ENCODE peak calls at places on chromosomes 16 and 17, in nine cellular contexts. S is effector CD8-positive, alpha-beta T cell; R is T-helper 9 cell; B is prostate gland; I is mesenchymal stem cell; O is GM04504; Q is SW 1271; H is T-helper 2 cell; K is NCI-H446 treated with DMSO at 0.1 percent for 48 hours. C is an unnamed sample.

GRCh38 chr16:49859139-49859947 is 3.4 kb upstream of the ZNF423 start:
- DNase-seq in S (no peak), R (no peak), B (no peak), I (peak; percentile 30), O (no peak), Q (no peak), H (no peak), K (no peak), C (no peak)

GRCh38 chr17:2932946-2933345 is 130.5 kb downstream of the OR1D5 start:
- DNase-seq in S (no peak), R (no peak), B (no peak), I (no peak), O (no peak), Q (no peak), H (no peak), K (no peak), C (no peak)

GRCh38 chr16:754208-755097 is 6.1 kb upstream of the MSLN start:
- DNase-seq in S (no peak), R (no peak), B (no peak), I (no peak), O (no peak), Q (no peak), H (no peak), K (no peak), C (no peak)

GRCh38 chr17:63950940-63951907 is 19.1 kb upstream of the CD79B start:
- DNase-seq in S (no peak), R (peak; percentile 27), B (peak; percentile 44), I (no peak), O (no peak), Q (no peak), H (peak; percentile 31), K (no peak), C (no peak)

GRCh38 chr16:12582696-12583095 is 221.0 kb downstream of the CPPED1 start:
- DNase-seq in S (no peak), R (no peak), B (no peak), I (no peak), O (no peak), Q (no peak), H (no peak), K (no peak), C (no peak)

GRCh38 chr16:87654826-87655225 is 52.5 kb downstream of the JPH3 start:
- DNase-seq in S (no peak), R (no peak), B (no peak), I (no peak), O (no peak), Q (no peak), H (no peak), K (no peak), C (no peak)

GRCh38 chr16:83685615-83686165 is 122.1 kb upstream of the HSBP1 start:
- DNase-seq in S (no peak), R (no peak), B (no peak), I (no peak), O (no peak), Q (no peak), H (no peak), K (no peak), C (no peak)

GRCh38 chr17:75404739-75405364 is 626 bp downstream of the GRB2 start:
- DNase-seq in S (peak; percentile 19), R (peak; percentile 43), B (no peak), I (peak; percentile 74), O (no peak), Q (no peak), H (peak; percentile 75), K (no peak), C (peak; percentile 38)

GRCh38 chr17:76270770-76271668 is 5.9 kb downstream of the UBALD2 start:
- DNase-seq in S (no peak), R (no peak), B (no peak), I (no peak), O (no peak), Q (no peak), H (peak; percentile 49), K (no peak), C (no peak)

GRCh38 chr16:20868890-20869289 is 31.3 kb downstream of the DCUN1D3 start:
- DNase-seq in S (no peak), R (no peak), B (peak; percentile 16), I (peak; percentile 53), O (peak; percentile 51), Q (peak; percentile 5), H (no peak), K (no peak), C (no peak)

GRCh38 chr17:66661411-66661843 is 173.5 kb upstream of the CACNG5 start:
- DNase-seq in S (no peak), R (no peak), B (peak; percentile 30), I (peak; percentile 27), O (no peak), Q (peak; percentile 35), H (peak; percentile 40), K (no peak), C (no peak)

C was measured in mesothelial cell of epicardium.